ENCODE peak calls at places on chromosomes 2 and 18, in five cellular contexts. D, L, W, P and A are unnamed samples.

GRCh38 chr2:74927617-74928016 is 30.8 kb upstream of the POLE4 start:
- DNase-seq in D (no peak), L (no peak), W (no peak), P (no peak), A (no peak)

GRCh38 chr2:28702415-28702859 is 49.2 kb upstream of the PPP1CB start:
- DNase-seq in D (peak), L (peak), W (no peak), P (peak), A (peak)

GRCh38 chr2:179218848-179219594 is 45.6 kb downstream of the SESTD1 start:
- DNase-seq in D (peak), L (peak), W (peak), P (peak), A (peak)

GRCh38 chr2:65033178-65033577 is 23.0 kb upstream of the CEP68 start:
- DNase-seq in D (no peak), L (no peak), W (no peak), P (no peak), A (no peak)

GRCh38 chr2:141381946-141382345 is 748.9 kb downstream of the LRP1B start:
- DNase-seq in D (no peak), L (no peak), W (no peak), P (no peak), A (no peak)

GRCh38 chr2:240739797-240740196 is 48.1 kb downstream of the AQP12A start:
- DNase-seq in D (no peak), L (no peak), W (no peak), P (no peak), A (no peak)

GRCh38 chr2:20241973-20242726 is 17.2 kb upstream of the SDC1 start:
- DNase-seq in D (peak), L (no peak), W (no peak), P (no peak), A (no peak)

GRCh38 chr2:38741542-38741852 is 9.7 kb downstream of the SRSF7 start:
- DNase-seq in D (no peak), L (peak), W (no peak), P (no peak), A (no peak)

GRCh38 chr18:23689031-23689615 is at the start of gene LAMA3:
- DNase-seq in D (peak), L (peak), W (peak), P (peak), A (peak)

GRCh38 chr2:240839152-240840143 is 19.4 kb upstream of the KIF1A start:
- DNase-seq in D (no peak), L (no peak), W (peak), P (no peak), A (no peak)

GRCh38 chr2:96213379-96213778 is 4.8 kb upstream of the STARD7 start:
- DNase-seq in D (no peak), L (no peak), W (no peak), P (no peak), A (no peak)

GRCh38 chr2:127642706-127643697 is 3.0 kb upstream of the GPR17 start:
- DNase-seq in D (no peak), L (no peak), W (no peak), P (no peak), A (peak)

GRCh38 chr2:96091711-96092579 is 24.4 kb downstream of the ADRA2B start:
- DNase-seq in D (no peak), L (peak), W (peak), P (no peak), A (peak)

GRCh38 chr2:201754683-201755415 is 25.9 kb downstream of the ALS2 start:
- DNase-seq in D (no peak), L (no peak), W (no peak), P (no peak), A (no peak)

GRCh38 chr18:38545071-38545470 is 979.5 kb upstream of the CELF4 start:
- DNase-seq in D (no peak), L (no peak), W (no peak), P (no peak), A (no peak)

GRCh38 chr2:17000083-17000482 is 334.4 kb upstream of the CYRIA start:
- DNase-seq in D (no peak), L (no peak), W (no peak), P (no peak), A (no peak)

GRCh38 chr18:49030138-49030537 is 79.4 kb upstream of the SMAD7 start:
- DNase-seq in D (no peak), L (peak), W (no peak), P (no peak), A (no peak)

GRCh38 chr2:160842286-160842685 is 317.9 kb upstream of the TANK start:
- DNase-seq in D (no peak), L (no peak), W (no peak), P (no peak), A (no peak)

GRCh38 chr2:204695506-204695905 is 150.2 kb downstream of the PARD3B start:
- DNase-seq in D (no peak), L (no peak), W (no peak), P (no peak), A (no peak)

GRCh38 chr2:152558174-152559091 is 158.8 kb downstream of the PRPF40A start:
- DNase-seq in D (no peak), L (no peak), W (no peak), P (no peak), A (no peak)

GRCh38 chr2:39127973-39128372 is 7.1 kb upstream of the SOS1 start:
- DNase-seq in D (no peak), L (no peak), W (no peak), P (no peak), A (peak)

GRCh38 chr18:46676162-46676830 is 19.3 kb upstream of the LOXHD1 start:
- DNase-seq in D (no peak), L (no peak), W (no peak), P (no peak), A (peak)

GRCh38 chr2:190272457-190272842 is 47.2 kb downstream of the HIBCH start:
- DNase-seq in D (no peak), L (no peak), W (no peak), P (no peak), A (no peak)

GRCh38 chr18:27808678-27809077 is 368.3 kb downstream of the CDH2 start:
- DNase-seq in D (no peak), L (no peak), W (no peak), P (no peak), A (no peak)

GRCh38 chr2:38125830-38126229 is 49.9 kb upstream of the CYP1B1 start:
- DNase-seq in D (no peak), L (no peak), W (no peak), P (no peak), A (no peak)

GRCh38 chr2:176099737-176100546 is at the start of gene HOXD12:
- DNase-seq in D (peak), L (no peak), W (peak), P (no peak), A (no peak)

GRCh38 chr2:142989276-142990204 is 112.1 kb downstream of the KYNU start:
- DNase-seq in D (no peak), L (no peak), W (no peak), P (no peak), A (no peak)

GRCh38 chr18:8798996-8799395 is 93.6 kb downstream of the MTCL1 start:
- DNase-seq in D (no peak), L (no peak), W (no peak), P (peak), A (peak)

GRCh38 chr2:36589230-36589630 is 8.7 kb downstream of the FEZ2 start:
- DNase-seq in D (no peak), L (no peak), W (no peak), P (no peak), A (no peak)

GRCh38 chr18:74652392-74652988 is 54.8 kb downstream of the ZNF407 start:
- DNase-seq in D (no peak), L (no peak), W (no peak), P (no peak), A (no peak)

GRCh38 chr2:184689633-184690032 is 91.3 kb downstream of the ZNF804A start:
- DNase-seq in D (no peak), L (no peak), W (no peak), P (no peak), A (no peak)

GRCh38 chr2:203533696-203534471 is 1.2 kb downstream of the RAPH1 start:
- DNase-seq in D (no peak), L (no peak), W (no peak), P (no peak), A (no peak)

GRCh38 chr2:16102976-16103380 is 162.6 kb downstream of the MYCN start:
- DNase-seq in D (no peak), L (no peak), W (no peak), P (no peak), A (no peak)

GRCh38 chr18:70295633-70296188 is 6.9 kb downstream of the SOCS6 start:
- DNase-seq in D (no peak), L (no peak), W (no peak), P (no peak), A (no peak)

GRCh38 chr2:240237609-240238151 is 97.2 kb upstream of the OTOS start:
- DNase-seq in D (peak), L (no peak), W (peak), P (peak), A (peak)

GRCh38 chr18:13414102-13414501 is 195.5 kb downstream of the LDLRAD4 start:
- DNase-seq in D (no peak), L (no peak), W (peak), P (no peak), A (no peak)

GRCh38 chr18:59921384-59921891 is 21.6 kb downstream of the PMAIP1 start:
- DNase-seq in D (no peak), L (no peak), W (no peak), P (no peak), A (no peak)

GRCh38 chr2:171272039-171272438 is 111.3 kb upstream of the TLK1 start:
- DNase-seq in D (no peak), L (peak), W (no peak), P (peak), A (peak)

DNA sequence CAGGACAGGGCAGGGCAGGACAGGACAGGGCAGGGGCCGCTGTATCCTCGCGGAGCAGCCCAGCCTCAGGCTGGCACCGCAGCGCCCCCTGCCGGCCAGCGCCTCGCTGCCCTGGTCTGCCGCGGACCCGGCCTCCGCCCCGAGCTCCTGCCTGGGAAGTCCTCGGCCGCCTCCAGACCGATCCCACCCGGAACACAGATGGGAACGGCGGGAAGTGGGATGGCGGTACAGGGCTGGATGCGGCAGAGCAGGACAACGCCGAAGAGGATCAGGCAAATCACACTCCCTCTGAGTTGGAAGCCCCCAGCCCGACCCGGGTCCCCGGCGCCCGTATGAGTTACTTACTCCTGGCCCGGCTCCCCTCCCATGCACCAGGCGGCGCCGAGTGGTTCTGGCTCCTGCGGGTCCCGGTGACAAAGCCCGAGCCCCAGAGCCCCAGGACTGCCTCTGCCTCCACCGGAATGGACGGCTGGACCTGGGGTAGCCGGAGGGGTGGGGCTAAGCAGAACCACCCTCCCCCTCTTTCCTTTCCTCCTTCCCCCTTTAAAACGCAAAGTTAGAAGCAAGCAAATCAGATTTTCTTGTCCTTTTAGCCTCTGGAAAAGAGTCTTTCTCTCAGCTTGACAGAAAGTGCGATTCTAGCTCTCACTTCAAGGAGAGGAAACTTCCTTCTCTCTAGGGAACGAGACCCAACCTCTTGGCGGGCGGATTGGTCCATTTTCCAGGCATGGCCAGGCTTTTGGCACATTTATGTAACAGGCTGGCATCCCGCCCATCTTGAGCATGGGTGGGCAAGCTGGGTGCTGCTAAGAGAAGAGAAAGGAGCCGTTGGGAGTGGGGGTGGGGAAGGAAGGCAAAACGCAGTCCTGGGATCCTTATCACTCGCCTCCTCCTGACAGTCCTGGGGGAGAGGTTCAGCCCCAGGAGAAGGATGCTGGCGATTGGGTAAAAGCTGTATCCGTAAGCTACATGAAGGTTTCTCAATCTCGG is at the start of gene TP53I3:
- DNase-seq in D (peak), L (peak), W (peak), P (peak), A (peak)
- TF ChIP-seq POLR2A in D (peak), L (peak), W (no peak), P (no peak), A (peak)

GRCh38 chr2:217835931-217836881 is 166.6 kb downstream of the TNS1 start:
- DNase-seq in D (peak), L (peak), W (peak), P (peak), A (no peak)

GRCh38 chr2:217839073-217839749 is 163.6 kb downstream of the TNS1 start:
- DNase-seq in D (no peak), L (no peak), W (no peak), P (no peak), A (no peak)

GRCh38 chr2:217838409-217838831 is 164.4 kb downstream of the TNS1 start:
- DNase-seq in D (peak), L (peak), W (no peak), P (no peak), A (no peak)

GRCh38 chr2:217837001-217837491 is 165.7 kb downstream of the TNS1 start:
- DNase-seq in D (peak), L (peak), W (peak), P (peak), A (peak)

DNA sequence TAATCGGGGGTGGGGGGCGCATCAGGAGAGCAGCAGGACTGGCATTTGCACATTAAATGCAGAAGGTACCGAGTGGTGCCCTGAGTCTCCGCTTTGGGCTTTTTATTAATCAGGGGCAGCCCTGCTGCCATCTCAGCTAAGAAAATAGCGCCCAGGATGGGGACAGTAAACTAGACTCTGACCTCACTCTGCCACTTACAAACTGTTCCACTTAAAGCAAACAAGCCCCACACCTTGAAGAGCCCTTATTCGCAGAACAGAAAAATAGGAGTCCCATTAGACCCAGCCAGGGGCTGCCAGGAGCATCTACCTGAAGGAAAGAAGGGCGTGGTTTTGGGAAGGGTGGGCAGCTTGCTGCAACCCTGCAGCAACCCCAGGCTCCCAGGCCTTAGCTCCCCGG is 165.3 kb downstream of the TNS1 start:
- DNase-seq in D (no peak), L (no peak), W (no peak), P (no peak), A (no peak)
- TF ChIP-seq POLR2A in D (no peak), L (no peak), W (no peak), P (no peak), A (no peak)

DNA sequence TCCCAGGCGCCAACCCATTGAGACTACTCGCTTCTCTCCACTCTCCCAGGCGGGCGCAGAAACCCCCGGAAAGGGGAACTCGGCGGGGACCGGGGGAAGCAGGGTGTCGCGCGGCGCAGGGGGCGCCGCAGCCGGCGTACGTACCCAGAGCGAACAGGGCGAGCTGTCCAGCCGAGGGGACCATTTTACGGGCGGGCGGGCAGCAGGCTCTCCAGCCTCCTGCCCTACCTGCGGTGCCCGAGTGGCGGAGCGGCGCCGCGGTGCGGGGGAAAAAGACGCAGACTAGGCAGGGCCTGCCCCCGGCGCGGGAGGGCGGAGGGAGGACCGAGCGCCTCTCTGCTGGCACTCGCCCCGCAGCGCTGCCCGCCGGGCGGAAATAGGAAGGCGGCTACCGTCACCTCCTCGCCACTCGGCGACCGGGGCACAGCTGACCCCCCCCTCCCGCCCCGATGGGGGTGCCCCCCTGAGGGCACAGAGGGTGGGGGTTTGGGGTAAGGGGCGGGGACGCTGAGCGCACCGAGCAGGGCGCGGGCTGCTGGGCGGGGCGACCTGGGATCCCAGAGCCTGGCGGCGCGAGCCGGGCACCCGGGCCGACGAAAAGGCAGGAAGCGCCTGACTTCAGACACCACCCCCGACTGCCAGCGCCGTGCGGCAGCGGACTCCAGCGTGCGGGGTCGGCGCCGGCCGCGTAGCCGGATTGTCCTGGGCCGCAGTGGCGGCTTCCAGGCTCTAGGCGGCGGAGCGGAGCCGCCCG is at the start of gene TGFA:
- DNase-seq in D (peak), L (peak), W (peak), P (peak), A (peak)
- TF ChIP-seq POLR2A in D (no peak), L (peak), W (no peak), P (no peak), A (no peak)

GRCh38 chr2:232876071-232876977 is 6.3 kb downstream of the SNORC start:
- DNase-seq in D (peak), L (no peak), W (peak), P (no peak), A (no peak)
- TF ChIP-seq POLR2A in D (no peak), L (no peak), W (no peak), P (no peak), A (no peak)